ENCODE peak calls at places on chromosomes 6 and 20, in six cellular contexts. A is astrocyte of the cerebellum; Z is GM13977; U is CD8-positive, alpha-beta T cell; I is HepG2; R is thoracic aorta. F is an unnamed sample.

GRCh38 chr6:45951771-45952529 is 63.7 kb downstream of the CLIC5 start:
- DNase-seq in U (no peak), R (no peak), A (no peak), I (no peak), Z (no peak), F (no peak)

GRCh38 chr20:60000271-60001026 is 42.2 kb downstream of the CDH26 start:
- DNase-seq in I (no peak), Z (no peak), R (no peak), U (no peak), A (no peak), F (no peak)

GRCh38 chr6:79498842-79499241 is 38.4 kb downstream of the LCA5 start:
- DNase-seq in I (no peak), A (no peak), Z (no peak), U (no peak), R (no peak), F (no peak)

GRCh38 chr6:63640062-63640461 is 4.5 kb downstream of the PHF3 start:
- DNase-seq in R (no peak), U (no peak), Z (no peak), I (no peak), A (no peak), F (no peak)

GRCh38 chr20:12030470-12030869 is 112.8 kb downstream of the BTBD3 start:
- DNase-seq in Z (no peak), I (no peak), U (no peak), R (no peak), A (no peak), F (no peak)

GRCh38 chr6:90383212-90383611 is 86.6 kb upstream of the BACH2 start:
- DNase-seq in R (no peak), U (no peak), A (no peak), Z (no peak), I (no peak), F (no peak)

GRCh38 chr6:29665942-29666825 is 9.3 kb downstream of the MOG start:
- DNase-seq in I (no peak), A (no peak), Z (no peak), R (no peak), U (no peak), F (no peak)

GRCh38 chr6:43930440-43931154 is 160.6 kb downstream of the VEGFA start:
- DNase-seq in Z (no peak), I (no peak), R (no peak), A (no peak), U (no peak), F (no peak)

GRCh38 chr6:49054311-49054710 is 408.7 kb downstream of the MMUT start:
- DNase-seq in Z (no peak), I (no peak), U (no peak), A (no peak), R (no peak), F (no peak)

GRCh38 chr6:45625191-45625664 is 247.5 kb upstream of the SUPT3H start:
- DNase-seq in U (no peak), A (peak), I (no peak), Z (no peak), R (no peak), F (no peak)

GRCh38 chr6:106102034-106102433 is 15.9 kb downstream of the PRDM1 start:
- DNase-seq in U (no peak), I (no peak), Z (peak), A (no peak), R (no peak), F (peak)

GRCh38 chr6:157487110-157487773 is 106.3 kb downstream of the ZDHHC14 start:
- DNase-seq in U (no peak), Z (no peak), I (no peak), A (no peak), R (no peak), F (no peak)

GRCh38 chr6:127879685-127880084 is 21.2 kb downstream of the THEMIS start:
- DNase-seq in I (no peak), Z (no peak), A (no peak), R (no peak), U (no peak), F (no peak)

GRCh38 chr6:5379647-5380242 is 118.4 kb downstream of the FARS2 start:
- DNase-seq in Z (peak), U (no peak), R (no peak), A (no peak), I (peak), F (peak)

GRCh38 chr6:133590814-133591213 is 298.1 kb upstream of the TCF21 start:
- DNase-seq in R (no peak), A (no peak), I (no peak), U (no peak), Z (no peak), F (no peak)

GRCh38 chr6:110552901-110553641 is 76.7 kb upstream of the SLC22A16 start:
- DNase-seq in R (no peak), U (no peak), Z (no peak), A (no peak), I (no peak), F (no peak)

GRCh38 chr6:149331043-149331807 is 13.7 kb downstream of the TAB2 start:
- DNase-seq in R (no peak), A (no peak), U (no peak), I (no peak), Z (no peak), F (no peak)

GRCh38 chr6:77458421-77458820 is 4.9 kb downstream of the HTR1B start:
- DNase-seq in U (no peak), R (no peak), A (no peak), Z (no peak), I (no peak), F (no peak)

GRCh38 chr6:53056273-53056672 is 8.9 kb upstream of the FBXO9 start:
- DNase-seq in A (no peak), U (no peak), I (no peak), R (no peak), Z (no peak), F (no peak)

GRCh38 chr20:35899064-35899463 is 55.2 kb downstream of the SCAND1 start:
- DNase-seq in I (no peak), R (no peak), Z (no peak), A (no peak), U (no peak), F (no peak)

GRCh38 chr6:136103763-136104311 is 146.3 kb downstream of the MTFR2 start:
- DNase-seq in R (no peak), I (peak), Z (no peak), A (no peak), U (no peak), F (no peak)

GRCh38 chr6:127520061-127520460 is 926 bp upstream of the MTCL3 start:
- DNase-seq in A (no peak), Z (no peak), U (no peak), I (no peak), R (no peak), F (no peak)

GRCh38 chr6:17580518-17581048 is 19.5 kb upstream of the FAM8A1 start:
- DNase-seq in A (peak), U (no peak), R (no peak), I (no peak), Z (no peak), F (no peak)

GRCh38 chr6:6856538-6857523 is 250.9 kb upstream of the RREB1 start:
- DNase-seq in I (no peak), R (no peak), Z (peak), A (no peak), U (no peak), F (peak)

GRCh38 chr6:112501705-112502104 is 154.6 kb downstream of the RFPL4B start:
- DNase-seq in Z (no peak), R (no peak), I (no peak), U (no peak), A (peak), F (no peak)

GRCh38 chr6:112503210-112503609 is 156.1 kb downstream of the RFPL4B start:
- DNase-seq in A (peak), I (no peak), R (no peak), Z (no peak), U (no peak), F (no peak)

DNA sequence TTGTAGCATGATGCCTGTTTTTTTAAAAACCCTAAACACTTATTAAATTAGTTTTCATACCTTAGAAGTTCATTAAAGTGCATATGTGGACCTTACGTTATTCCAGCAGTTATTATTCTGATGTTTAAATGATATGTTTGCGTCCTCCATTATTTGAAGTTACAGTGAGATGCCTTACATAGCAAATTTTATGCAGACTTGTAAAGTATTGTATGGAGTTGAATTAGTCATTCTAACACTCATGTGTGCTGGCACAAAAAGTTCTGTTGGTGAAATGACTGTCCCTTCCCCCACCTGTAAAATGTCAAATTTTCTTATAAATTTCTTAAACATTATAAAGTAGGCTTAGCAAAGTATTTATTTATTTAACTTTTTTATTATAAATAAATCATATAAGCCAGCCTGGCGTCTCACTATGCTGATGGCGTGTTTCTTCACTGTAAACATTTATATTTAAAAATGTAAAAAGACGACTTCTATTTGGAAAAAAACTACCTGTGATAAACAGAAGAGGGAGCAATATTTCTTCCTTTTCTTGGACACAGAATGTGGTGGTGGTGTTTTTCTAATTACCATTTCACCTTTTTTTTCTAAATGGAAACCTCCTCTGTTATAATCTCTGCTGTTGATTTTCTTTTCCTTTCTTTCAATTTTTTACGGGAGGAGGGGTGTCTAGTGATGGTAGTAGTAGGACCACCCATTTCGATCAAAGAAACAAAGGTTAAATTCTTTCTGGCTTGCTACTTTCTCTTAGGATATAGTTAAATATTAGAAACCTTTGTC is 155.4 kb downstream of the RFPL4B start:
- DNase-seq in U (no peak), Z (no peak), R (no peak), I (no peak), A (peak), F (no peak)
- TF ChIP-seq CTCF in U (no peak), Z (no peak), R (no peak), I (no peak), A (peak), F (no peak)

GRCh38 chr20:54197621-54198604 is 10.0 kb upstream of the PFDN4 start:
- DNase-seq in A (peak), U (no peak), R (no peak), Z (no peak), I (peak), F (no peak)

GRCh38 chr20:54193817-54194216 is 14.1 kb upstream of the PFDN4 start:
- DNase-seq in Z (no peak), U (no peak), I (no peak), R (no peak), A (no peak), F (no peak)

GRCh38 chr20:54199283-54199682 is 8.6 kb upstream of the PFDN4 start:
- DNase-seq in I (no peak), Z (no peak), U (no peak), A (no peak), R (no peak), F (no peak)

GRCh38 chr20:54195483-54196472 is 12.1 kb upstream of the PFDN4 start:
- DNase-seq in U (no peak), Z (no peak), A (no peak), I (peak), R (no peak), F (no peak)

GRCh38 chr20:54194724-54195438 is 13.0 kb upstream of the PFDN4 start:
- DNase-seq in I (peak), Z (no peak), A (no peak), U (no peak), R (no peak), F (no peak)
- TF ChIP-seq CTCF in I (peak), Z (no peak), A (no peak), U (no peak), R (no peak), F (no peak)

DNA sequence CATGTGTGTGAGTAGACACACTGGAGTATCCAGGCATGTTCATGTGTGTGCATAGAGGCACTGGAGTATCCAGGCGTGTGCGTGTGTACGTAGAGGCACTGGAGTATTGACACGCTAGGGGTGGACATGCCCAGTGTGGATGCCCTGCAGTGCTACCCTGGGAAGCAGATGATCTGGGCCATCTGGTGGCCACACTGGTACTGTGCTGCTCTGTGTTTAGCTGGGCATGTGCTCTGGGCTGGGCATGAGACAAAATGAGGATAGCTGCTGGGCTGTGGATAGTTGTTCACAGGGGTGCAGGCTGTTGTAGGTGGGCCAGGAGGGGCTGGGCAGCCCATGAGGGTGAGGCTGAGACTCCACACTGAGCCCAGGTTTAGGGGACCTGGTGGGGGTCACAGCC is 24.0 kb upstream of the NPBWR2 start:
- DNase-seq in R (no peak), Z (no peak), A (no peak), U (no peak), I (peak), F (no peak)
- TF ChIP-seq CTCF in R (no peak), Z (peak), A (no peak), U (no peak), I (peak), F (no peak)

GRCh38 chr6:39301606-39302005 is 12.6 kb downstream of the KCNK17 start:
- DNase-seq in A (no peak), R (no peak), I (peak), Z (no peak), U (no peak), F (no peak)
- TF ChIP-seq CTCF in A (peak), R (no peak), I (peak), Z (peak), U (no peak), F (no peak)

GRCh38 chr20:37275125-37275524 is 13.5 kb upstream of the GHRH start:
- DNase-seq in Z (peak), R (no peak), I (peak), U (no peak), A (no peak), F (no peak)

GRCh38 chr20:37273988-37274387 is 12.4 kb upstream of the GHRH start:
- DNase-seq in A (no peak), Z (no peak), I (no peak), R (no peak), U (no peak), F (no peak)

GRCh38 chr20:37277253-37277593 is 12.2 kb upstream of the MANBAL start:
- DNase-seq in I (no peak), Z (no peak), R (no peak), U (no peak), A (no peak), F (no peak)

GRCh38 chr20:37278966-37279590 is 10.4 kb upstream of the MANBAL start:
- DNase-seq in R (no peak), U (no peak), Z (no peak), A (no peak), I (no peak), F (no peak)

GRCh38 chr20:37276494-37277252 is 12.8 kb upstream of the MANBAL start:
- DNase-seq in I (peak), Z (peak), A (peak), U (no peak), R (no peak), F (peak)
- TF ChIP-seq CTCF in I (peak), Z (peak), A (peak), U (no peak), R (peak), F (peak)

GRCh38 chr20:38311100-38311499 is 7.1 kb downstream of the BPI start:
- DNase-seq in U (no peak), Z (no peak), I (no peak), R (no peak), A (no peak), F (no peak)

GRCh38 chr20:38313676-38314075 is 9.7 kb downstream of the BPI start:
- DNase-seq in I (no peak), A (no peak), Z (no peak), U (no peak), R (no peak), F (no peak)

GRCh38 chr20:38316341-38316740 is 12.4 kb downstream of the BPI start:
- DNase-seq in A (no peak), R (no peak), U (no peak), I (no peak), Z (no peak), F (no peak)

GRCh38 chr20:38317422-38317821 is 13.5 kb downstream of the BPI start:
- DNase-seq in R (no peak), U (no peak), A (no peak), I (no peak), Z (no peak), F (no peak)

GRCh38 chr20:38315290-38315966 is 11.5 kb downstream of the BPI start:
- DNase-seq in R (no peak), U (no peak), Z (no peak), I (no peak), A (no peak), F (no peak)
- TF ChIP-seq CTCF in R (no peak), U (no peak), Z (no peak), I (peak), A (peak), F (no peak)

GRCh38 chr20:45985573-45985972 is 13.6 kb upstream of the ZNF335 start:
- DNase-seq in R (no peak), I (peak), Z (no peak), U (no peak), A (no peak), F (no peak)
- TF ChIP-seq CTCF in R (no peak), I (peak), Z (no peak), U (no peak), A (no peak), F (no peak)

GRCh38 chr6:137845460-137845859 is 21.6 kb upstream of the TNFAIP3 start:
- DNase-seq in A (no peak), U (no peak), I (peak), R (no peak), Z (no peak), F (no peak)
- TF ChIP-seq CTCF in A (peak), U (no peak), I (no peak), R (no peak), Z (no peak), F (no peak)

DNA sequence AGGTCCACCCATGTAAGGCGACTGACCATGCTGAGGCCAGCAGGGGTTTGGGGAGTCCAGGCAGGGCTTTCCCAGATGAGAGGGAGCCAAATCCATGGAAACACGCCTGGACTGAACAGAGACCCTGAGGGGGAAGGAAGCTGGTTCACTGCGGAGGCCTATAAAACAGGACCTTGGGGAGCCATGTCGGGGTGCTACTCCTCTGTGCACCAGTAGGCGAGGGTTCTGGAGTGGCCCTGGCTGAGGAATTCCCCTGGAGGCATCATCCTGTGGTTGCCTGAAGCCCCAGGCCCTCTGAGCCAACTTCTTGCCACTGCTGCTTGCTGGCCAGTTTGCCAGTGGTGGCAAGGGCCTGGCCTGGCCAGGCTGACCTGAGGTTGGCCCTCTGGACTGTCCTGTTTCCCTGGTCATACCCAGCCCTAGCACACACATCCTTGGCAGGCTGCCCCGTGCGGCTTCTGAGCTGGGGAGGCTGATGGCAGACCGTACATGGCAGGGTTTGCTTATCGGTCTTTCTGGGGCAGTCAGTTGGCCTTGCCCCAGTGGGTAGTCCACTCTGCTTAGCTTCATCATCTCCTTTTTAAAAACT is 2.2 kb upstream of the LRRN4 start:
- DNase-seq in A (no peak), Z (no peak), R (no peak), I (no peak), U (no peak), F (no peak)
- TF ChIP-seq CTCF in A (no peak), Z (no peak), R (no peak), I (no peak), U (no peak), F (no peak)